ENCODE peak calls at places on chromosomes 11 and 22, in eight cellular contexts. R is retina; D is cardiac fibroblast; Y is mucosa of descending colon; F is astrocyte of the spinal cord; G is KBM-7; S is HEK293T; O is stimulated activated CD8-positive, alpha-beta memory T cell treated with anti-CD3 and anti-CD28 coated beads, Interleukin-15, amount 100 ng/mL, for 1 hour. E is an unnamed sample.

GRCh38 chr11:1763336-1763795 is 361 bp downstream of the CTSD start:
- DNase-seq in R (no peak), D (no peak), Y (peak; percentile 69), F (no peak), G (no peak), S (no peak), O (no peak), E (no peak)

GRCh38 chr11:130599073-130599654 is 150.7 kb downstream of the ADAMTS15 start:
- DNase-seq in R (no peak), D (peak; percentile 87), Y (no peak), F (peak; percentile 26), G (no peak), S (no peak), O (no peak), E (no peak)

GRCh38 chr11:124384399-124384798 is at the start of gene OR8B2:
- DNase-seq in R (no peak), D (no peak), Y (no peak), F (no peak), G (no peak), S (no peak), O (no peak), E (no peak)

GRCh38 chr11:47018637-47019036 is 82.1 kb downstream of the CSTPP1 start:
- DNase-seq in R (no peak), D (no peak), Y (no peak), F (no peak), G (no peak), S (no peak), O (no peak), E (no peak)

GRCh38 chr22:50269573-50270301 is 443 bp downstream of the MAPK11 start:
- DNase-seq in R (no peak), D (peak; percentile 61), Y (peak; percentile 54), F (peak; percentile 54), G (peak; percentile 46), S (no peak), O (no peak), E (no peak)

GRCh38 chr11:14022821-14023220 is 60.3 kb downstream of the SPON1 start:
- DNase-seq in R (no peak), D (no peak), Y (no peak), F (no peak), G (no peak), S (no peak), O (no peak), E (no peak)

GRCh38 chr11:94028436-94028835 is 7.3 kb downstream of the HEPHL1 start:
- DNase-seq in R (no peak), D (peak; percentile 8), Y (no peak), F (peak; percentile 65), G (no peak), S (no peak), O (no peak), E (no peak)

GRCh38 chr11:35040221-35040942 is 98.6 kb upstream of the CD44 start:
- DNase-seq in R (no peak), D (peak; percentile 39), Y (no peak), F (peak; percentile 89), G (peak; percentile 84), S (no peak), O (peak; percentile 29), E (no peak)

GRCh38 chr11:63841554-63841953 is 2.6 kb downstream of the MARK2 start:
- DNase-seq in R (peak; percentile 21), D (peak; percentile 38), Y (no peak), F (peak; percentile 58), G (no peak), S (no peak), O (no peak), E (no peak)

GRCh38 chr11:563812-564578 is 3.2 kb downstream of the RASSF7 start:
- DNase-seq in R (no peak), D (no peak), Y (no peak), F (no peak), G (no peak), S (no peak), O (no peak), E (no peak)

GRCh38 chr11:112652786-112653390 is 308.3 kb upstream of the NCAM1 start:
- DNase-seq in R (no peak), D (peak; percentile 29), Y (no peak), F (peak; percentile 70), G (no peak), S (no peak), O (no peak), E (no peak)

GRCh38 chr11:65853249-65853979 is 4.6 kb downstream of the CFL1 start:
- DNase-seq in R (no peak), D (no peak), Y (peak; percentile 52), F (no peak), G (no peak), S (no peak), O (no peak), E (no peak)

GRCh38 chr11:99020324-99021225 is at the start of gene CNTN5:
- DNase-seq in R (peak; percentile 94), D (peak; percentile 46), Y (peak; percentile 30), F (peak; percentile 47), G (peak; percentile 55), S (peak; percentile 10), O (no peak), E (no peak)

GRCh38 chr11:1727088-1727690 is 23.2 kb downstream of the IFITM10 start:
- DNase-seq in R (no peak), D (no peak), Y (no peak), F (no peak), G (no peak), S (no peak), O (no peak), E (no peak)

GRCh38 chr11:118634435-118635236 is 27.2 kb downstream of the PHLDB1 start:
- DNase-seq in R (no peak), D (peak; percentile 81), Y (peak; percentile 90), F (peak; percentile 76), G (no peak), S (peak; percentile 87), O (no peak), E (peak; percentile 79)

GRCh38 chr11:67545280-67545679 is 22.0 kb upstream of the CABP2 start:
- DNase-seq in R (no peak), D (no peak), Y (peak; percentile 89), F (no peak), G (no peak), S (peak; percentile 30), O (no peak), E (no peak)

GRCh38 chr11:70419307-70420007 is 21.1 kb downstream of the CTTN start:
- DNase-seq in R (no peak), D (no peak), Y (no peak), F (no peak), G (no peak), S (no peak), O (no peak), E (no peak)

GRCh38 chr11:120778692-120779490 is 245.0 kb upstream of the TBCEL start:
- DNase-seq in R (no peak), D (no peak), Y (no peak), F (no peak), G (no peak), S (no peak), O (no peak), E (no peak)

GRCh38 chr11:83241291-83241946 is 44.7 kb downstream of the CCDC90B start:
- DNase-seq in R (peak; percentile 47), D (peak; percentile 66), Y (no peak), F (peak; percentile 72), G (peak; percentile 41), S (peak; percentile 56), O (no peak), E (peak; percentile 78)

GRCh38 chr11:86523738-86524602 is 148.4 kb downstream of the ME3 start:
- DNase-seq in R (no peak), D (peak; percentile 84), Y (no peak), F (peak; percentile 96), G (no peak), S (no peak), O (no peak), E (no peak)

E was measured in cerebellar cortex.